ENCODE peak calls at places on chromosomes 3 and 15, in eight cellular contexts. C, H, P, F, B, X, S and D are unnamed samples. For H3K9me3, the result is how much of the 10 kb centered on the place peaks cover.

GRCh38 chr3:105747056-105747455 is 121.8 kb downstream of the CBLB start:
- DNase-seq in C (no peak), H (no peak), P (peak), F (no peak), B (no peak), X (no peak), S (no peak), D (no peak)

GRCh38 chr3:160544837-160545236 is 20.5 kb downstream of the KPNA4 start:
- DNase-seq in C (no peak), H (no peak), P (no peak), F (no peak), B (no peak), X (no peak), S (no peak), D (no peak)

GRCh38 chr3:126537730-126538281 is 13.9 kb downstream of the CHST13 start:
- DNase-seq in C (no peak), H (no peak), P (peak), F (peak), B (peak), X (no peak), S (no peak), D (no peak)

GRCh38 chr3:11634081-11634635 is 9.6 kb downstream of the VGLL4 start:
- DNase-seq in C (no peak), H (no peak), P (no peak), F (no peak), B (no peak), X (no peak), S (no peak), D (no peak)

GRCh38 chr3:190605385-190605784 is 91.5 kb downstream of the IL1RAP start:
- DNase-seq in C (no peak), H (no peak), P (no peak), F (no peak), B (no peak), X (no peak), S (no peak), D (no peak)

GRCh38 chr3:149726716-149727407 is 25.4 kb downstream of the COMMD2 start:
- DNase-seq in C (no peak), H (no peak), P (peak), F (no peak), B (no peak), X (no peak), S (no peak), D (no peak)

GRCh38 chr15:80773122-80773551 is 6.0 kb upstream of the CEMIP start:
- DNase-seq in C (no peak), H (no peak), P (peak), F (no peak), B (no peak), X (no peak), S (no peak), D (no peak)

GRCh38 chr15:68676011-68676605 is 97.3 kb downstream of the CORO2B start:
- DNase-seq in C (no peak), H (no peak), P (no peak), F (peak), B (peak), X (no peak), S (no peak), D (no peak)

GRCh38 chr3:102510663-102511062 is 75.8 kb downstream of the ZPLD1 start:
- DNase-seq in C (no peak), H (no peak), P (no peak), F (no peak), B (no peak), X (no peak), S (no peak), D (no peak)

GRCh38 chr3:177431525-177432255 is 234.4 kb upstream of the TBL1XR1 start:
- DNase-seq in C (peak), H (peak), P (no peak), F (no peak), B (no peak), X (no peak), S (no peak), D (no peak)

DNA sequence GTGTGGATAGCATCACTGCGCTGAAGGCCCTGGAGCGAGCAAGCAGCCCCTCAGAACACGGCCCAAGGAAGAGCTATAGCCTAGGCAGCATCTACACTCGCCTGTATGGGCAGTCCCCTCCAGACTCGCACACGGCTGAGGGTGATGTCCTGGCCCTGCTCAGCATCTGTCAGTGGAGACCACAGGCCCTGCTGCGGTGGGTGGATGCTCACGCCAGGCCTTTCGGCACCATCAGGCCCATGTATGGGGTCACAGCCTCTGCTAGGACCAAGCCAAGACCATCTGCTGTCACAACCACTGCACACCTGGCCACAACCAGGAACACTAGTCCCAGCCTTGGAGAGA is 20.5 kb downstream of the ATRIP start:
- DNase-seq in C (no peak), H (no peak), P (no peak), F (peak), B (peak), X (no peak), S (no peak), D (no peak)
- H3K27ac ChIP-seq in C (peak), H (peak), P (peak), F (peak), B (peak), X (peak), S (peak), D (peak)

GRCh38 chr3:175421897-175422296 is 562.8 kb downstream of the NAALADL2 start:
- DNase-seq in C (no peak), H (no peak), P (no peak), F (no peak), B (no peak), X (no peak), S (no peak), D (no peak)
- H3K9me3 ChIP-seq in C (under half), H (under half), P (under half), F (under half), B (under half), X (under half), S (under half), D (under half)

DNA sequence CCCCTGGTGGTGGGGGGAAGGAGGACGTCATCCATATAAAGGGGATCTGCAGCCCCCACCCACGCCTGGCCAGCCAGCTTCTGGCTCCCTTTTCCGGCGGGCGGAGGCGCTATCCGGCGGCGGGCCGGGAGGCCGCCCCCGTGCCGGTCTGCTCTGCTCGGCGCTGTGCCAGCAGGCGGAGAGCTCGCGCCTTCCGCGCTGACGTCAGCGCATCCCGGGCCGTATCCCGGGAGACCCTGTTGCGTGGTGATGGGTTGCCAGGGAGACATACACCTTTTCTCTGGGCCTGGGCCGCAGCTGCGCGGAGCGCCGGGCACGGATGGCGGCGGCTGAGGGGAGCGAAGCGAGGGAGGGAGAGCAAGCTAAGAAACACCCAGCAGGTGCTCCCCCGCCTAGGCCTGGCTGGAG is 1.1 kb downstream of the FAM131A start:
- DNase-seq in C (peak), H (peak), P (peak), F (peak), B (peak), X (no peak), S (peak), D (peak)
- H3K4me3 ChIP-seq in C (peak), H (no peak), P (no peak), F (peak), B (no peak), X (no peak), S (peak), D (peak)

GRCh38 chr3:46692566-46692983 is 904 bp downstream of the ALS2CL start:
- DNase-seq in C (no peak), H (no peak), P (peak), F (no peak), B (peak), X (no peak), S (no peak), D (no peak)
- H3K27ac ChIP-seq in C (no peak), H (no peak), P (no peak), F (peak), B (no peak), X (no peak), S (peak), D (no peak)

DNA sequence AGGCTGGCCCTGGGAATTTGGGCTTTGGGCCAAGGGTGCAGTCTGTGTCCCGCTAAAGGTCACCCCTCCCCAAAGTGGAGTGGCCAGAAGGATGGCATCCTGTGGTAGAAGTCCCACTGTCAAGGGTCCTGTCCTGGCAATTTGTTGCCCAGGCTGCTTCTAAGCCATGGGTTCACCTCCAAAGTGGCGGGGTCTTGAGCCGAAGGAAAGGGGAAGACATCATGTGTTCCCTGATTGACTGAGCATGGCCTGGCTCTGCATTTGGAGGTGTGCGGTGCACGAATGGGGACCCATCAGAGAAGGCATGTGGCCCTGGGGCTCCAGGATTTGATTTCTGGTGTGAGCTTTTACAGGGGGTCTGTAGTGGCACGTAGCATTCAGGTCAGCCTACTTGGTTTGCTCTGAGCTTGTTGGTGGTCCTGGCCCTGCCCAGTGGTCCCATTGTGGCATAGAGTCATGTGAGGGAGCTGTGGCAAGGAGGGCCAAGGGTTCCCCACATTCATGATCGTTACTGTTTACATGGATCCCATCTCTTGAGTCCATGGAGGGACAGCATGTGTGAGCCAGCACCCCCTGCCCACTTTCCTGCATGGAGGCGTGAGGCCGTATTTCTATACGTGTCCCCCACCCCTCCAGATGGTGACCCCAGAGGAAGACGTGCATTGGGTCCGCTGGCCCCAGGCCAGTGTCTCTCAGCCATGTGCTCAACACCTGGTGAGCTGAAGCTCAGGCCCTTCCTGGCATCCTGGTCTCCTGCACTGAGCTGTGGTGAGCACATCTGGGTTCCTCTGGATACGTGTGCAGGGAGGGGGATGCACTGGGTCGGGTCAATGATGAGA is 225.1 kb downstream of the SNRPN start:
- DNase-seq in C (no peak), H (no peak), P (no peak), F (peak), B (peak), X (no peak), S (peak), D (no peak)
- H3K9me3 ChIP-seq in C (half or more), H (under half), P (under half), F (under half), B (under half), X (under half), S (under half), D (half or more)

DNA sequence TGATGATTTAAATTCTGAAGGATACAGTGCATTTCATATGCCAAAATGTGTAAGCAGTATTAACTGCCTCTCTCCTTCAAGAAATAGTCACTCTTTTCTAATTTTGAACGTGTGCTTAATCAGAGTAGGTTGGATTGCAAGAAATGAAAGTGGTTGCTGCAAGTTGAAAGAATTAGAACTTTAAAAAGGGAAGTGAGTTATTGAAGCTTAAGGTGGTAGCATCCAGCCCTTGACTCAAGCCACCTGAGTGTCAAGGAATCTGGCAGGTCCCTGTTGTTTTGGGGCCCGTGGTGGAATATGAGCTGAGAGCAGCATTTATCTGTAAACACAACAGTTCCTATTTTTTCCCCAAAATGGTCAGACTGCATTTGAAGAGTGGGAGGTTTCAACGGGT is 1.7 kb downstream of the ITPR1 start:
- DNase-seq in C (no peak), H (no peak), P (no peak), F (no peak), B (no peak), X (peak), S (no peak), D (no peak)
- H3K4me3 ChIP-seq in C (no peak), H (peak), P (peak), F (peak), B (peak), X (peak), S (peak), D (peak)

GRCh38 chr3:119175869-119176756 is 2.7 kb downstream of the UPK1B start:
- DNase-seq in C (no peak), H (no peak), P (peak), F (no peak), B (no peak), X (no peak), S (peak), D (no peak)
- H3K27ac ChIP-seq in C (no peak), H (no peak), P (peak), F (no peak), B (no peak), X (no peak), S (no peak), D (no peak)

GRCh38 chr3:76547674-76548073 is 492.2 kb upstream of the ROBO2 start:
- DNase-seq in C (no peak), H (no peak), P (no peak), F (no peak), B (no peak), X (no peak), S (no peak), D (no peak)
- H3K9me3 ChIP-seq in C (under half), H (under half), P (under half), F (under half), B (under half), X (under half), S (under half), D (under half)